ENCODE peak calls at places on chromosomes 13 and 19, in six cellular contexts. W, R, S, B, D and F are unnamed samples.
A peak's percentile ranks its signal among the peaks of the same experiment; 100 is the strongest.

GRCh38 chr13:31052478-31052877 is 109.2 kb downstream of the HSPH1 start:
- DNase-seq in D (no peak), R (no peak), S (no peak), B (no peak), W (no peak), F (no peak)

GRCh38 chr19:782195-783043 is 14.8 kb upstream of the PTBP1 start:
- DNase-seq in D (peak; percentile 89), B (no peak), S (no peak), R (no peak), W (peak; percentile 59), F (peak; percentile 66)

GRCh38 chr19:35357867-35358573 is at the start of gene FFAR3:
- DNase-seq in W (no peak), S (no peak), R (no peak), D (no peak), B (no peak), F (no peak)

GRCh38 chr19:4506449-4507149 is 11.7 kb downstream of the PLIN4 start:
- DNase-seq in R (no peak), W (no peak), B (no peak), S (no peak), D (no peak), F (peak; percentile 69)

GRCh38 chr13:80166352-80166751 is 174.6 kb downstream of the SPRY2 start:
- DNase-seq in W (no peak), S (no peak), D (no peak), B (no peak), R (no peak), F (no peak)

GRCh38 chr19:31678421-31678820 is 329.2 kb upstream of the TSHZ3 start:
- DNase-seq in S (no peak), D (no peak), R (no peak), B (no peak), W (no peak), F (no peak)

GRCh38 chr13:76019421-76020044 is 383.4 kb downstream of the LMO7 start:
- DNase-seq in D (peak; percentile 63), W (peak; percentile 51), S (peak; percentile 11), R (no peak), B (peak; percentile 28), F (no peak)

GRCh38 chr13:72983085-72983768 is 75.6 kb upstream of the KLF5 start:
- DNase-seq in R (no peak), S (no peak), D (peak; percentile 30), B (no peak), W (no peak), F (no peak)

GRCh38 chr19:14127929-14128509 is 8.4 kb downstream of the ASF1B start:
- DNase-seq in S (no peak), D (no peak), W (no peak), R (peak; percentile 49), B (no peak), F (no peak)

GRCh38 chr13:113800576-113800926 is 41.5 kb downstream of the TMEM255B start:
- DNase-seq in D (no peak), B (no peak), R (no peak), W (no peak), S (no peak), F (no peak)

GRCh38 chr13:98504371-98504963 is 72.4 kb downstream of the STK24 start:
- DNase-seq in D (no peak), W (no peak), B (no peak), R (peak; percentile 56), S (no peak), F (no peak)

GRCh38 chr13:98509271-98510155 is 67.4 kb downstream of the STK24 start:
- DNase-seq in B (peak; percentile 63), D (peak; percentile 30), S (no peak), W (no peak), R (peak; percentile 79), F (peak; percentile 95)

GRCh38 chr13:98508280-98509074 is 68.4 kb downstream of the STK24 start:
- DNase-seq in S (no peak), D (peak; percentile 35), W (no peak), R (no peak), B (peak; percentile 78), F (no peak)

GRCh38 chr13:98506343-98507059 is 70.4 kb downstream of the STK24 start:
- DNase-seq in B (no peak), W (no peak), S (no peak), R (no peak), D (peak; percentile 61), F (no peak)

GRCh38 chr13:98507060-98507797 is 69.7 kb downstream of the STK24 start:
- DNase-seq in S (peak; percentile 55), D (peak; percentile 48), W (peak; percentile 62), B (no peak), R (no peak), F (peak; percentile 97)
- TF ChIP-seq POLR2AphosphoS5 in S (no peak), D (no peak), W (no peak), B (peak; percentile 30), R (no peak), F (peak; percentile 65)

DNA sequence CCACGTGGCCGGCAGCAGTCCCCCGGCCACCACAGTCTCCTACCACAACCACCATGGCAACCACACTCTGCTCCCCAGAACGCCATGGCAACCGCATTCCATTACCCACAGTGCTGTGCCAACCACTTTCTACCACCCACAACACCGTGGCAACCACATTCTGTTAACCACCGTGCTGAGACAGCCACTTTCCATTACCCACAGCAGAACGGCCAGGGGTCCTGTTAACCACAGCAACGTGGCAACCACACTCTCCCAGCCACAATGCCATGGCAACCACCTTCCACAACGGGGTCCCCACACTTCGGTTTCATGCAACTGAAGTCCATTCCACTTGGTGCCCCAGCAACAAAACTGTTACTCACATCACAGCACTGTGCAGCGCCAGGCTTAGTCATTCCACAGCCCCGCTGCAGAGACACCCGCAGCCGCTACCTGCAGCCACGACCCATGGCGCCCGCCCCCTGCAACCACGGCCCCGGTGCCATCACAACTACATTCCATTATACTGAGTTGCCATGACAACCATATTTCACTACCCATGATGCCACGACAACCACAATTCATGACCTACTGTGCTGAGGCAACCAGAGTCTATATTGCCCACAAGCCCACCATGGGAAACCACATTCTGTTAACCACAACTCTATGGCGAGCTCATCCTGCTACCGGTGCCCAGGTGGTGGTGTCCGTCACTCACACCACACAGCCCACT is 10.0 kb downstream of the DPF1 start:
- DNase-seq in S (no peak), W (no peak), B (no peak), D (no peak), R (peak; percentile 33), F (no peak)
- TF ChIP-seq MAX in S (no peak), W (no peak), B (no peak), D (no peak), R (no peak), F (no peak)

GRCh38 chr13:26558912-26559485 is 1.5 kb downstream of the WASF3 start:
- DNase-seq in B (no peak), W (no peak), R (no peak), S (no peak), D (peak; percentile 88), F (peak; percentile 46)

GRCh38 chr13:26562538-26562890 is 5.0 kb downstream of the WASF3 start:
- DNase-seq in B (no peak), S (peak; percentile 80), R (no peak), D (no peak), W (no peak), F (no peak)

GRCh38 chr13:26560456-26560855 is 3.0 kb downstream of the WASF3 start:
- DNase-seq in W (no peak), B (no peak), S (peak; percentile 40), D (no peak), R (no peak), F (no peak)

GRCh38 chr13:26563713-26564112 is 6.2 kb downstream of the WASF3 start:
- DNase-seq in W (no peak), B (no peak), D (no peak), R (no peak), S (no peak), F (no peak)

GRCh38 chr13:26561636-26562537 is 4.4 kb downstream of the WASF3 start:
- DNase-seq in B (no peak), S (peak; percentile 51), R (no peak), W (no peak), D (peak; percentile 35), F (peak; percentile 64)
- TF ChIP-seq POLR2AphosphoS5 in B (no peak), S (no peak), R (no peak), W (no peak), D (no peak), F (no peak)

GRCh38 chr19:49340069-49340864 is 5.1 kb downstream of the CD37 start:
- DNase-seq in S (no peak), B (no peak), W (no peak), R (peak; percentile 93), D (peak; percentile 78), F (peak; percentile 56)

GRCh38 chr19:49338023-49338677 is 2.9 kb downstream of the CD37 start:
- DNase-seq in B (no peak), W (no peak), D (no peak), R (no peak), S (no peak), F (no peak)

GRCh38 chr19:49337267-49338022 is 2.2 kb downstream of the CD37 start:
- DNase-seq in D (no peak), S (no peak), W (no peak), B (no peak), R (no peak), F (no peak)

GRCh38 chr19:49339364-49340068 is 4.3 kb downstream of the CD37 start:
- DNase-seq in R (no peak), W (peak; percentile 92), D (no peak), B (no peak), S (peak; percentile 90), F (peak; percentile 84)

GRCh38 chr19:49338691-49339363 is 3.6 kb downstream of the CD37 start:
- DNase-seq in D (no peak), R (no peak), W (peak; percentile 90), S (peak; percentile 68), B (no peak), F (peak; percentile 52)
- TF ChIP-seq MAX in D (no peak), R (no peak), W (no peak), S (no peak), B (no peak), F (no peak)

GRCh38 chr13:21475115-21475514 is 16.0 kb upstream of the ZDHHC20 start:
- DNase-seq in B (no peak), R (no peak), S (no peak), D (no peak), W (no peak), F (no peak)
- TF ChIP-seq POLR2AphosphoS5 in B (no peak), R (no peak), S (no peak), D (no peak), W (no peak), F (no peak)

DNA sequence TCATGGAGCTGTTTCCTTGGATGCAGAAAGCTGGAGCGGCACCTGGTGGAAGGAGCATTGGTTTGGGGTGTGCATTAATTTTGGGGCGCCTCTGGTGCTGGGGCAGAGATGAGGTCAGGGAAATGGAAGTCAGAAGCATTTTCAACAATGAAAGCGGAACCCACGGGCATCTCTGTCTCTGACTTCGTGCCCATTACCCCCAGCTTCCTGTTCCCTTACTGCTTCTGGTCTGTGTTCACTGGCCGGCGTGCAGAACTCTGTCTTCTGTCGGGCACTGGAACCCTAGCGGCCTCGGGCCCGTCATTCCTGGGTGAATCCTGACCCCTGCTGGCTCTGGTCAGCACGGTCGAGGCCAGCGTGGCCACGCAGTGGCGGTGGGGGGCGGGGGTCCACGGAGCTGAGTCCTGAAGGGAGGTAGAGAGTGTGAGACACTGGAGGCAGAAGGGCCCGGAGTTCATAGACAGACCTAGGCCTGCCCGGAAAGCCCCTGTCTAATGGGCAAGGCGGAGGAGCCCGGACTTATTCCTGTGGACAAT is 7.9 kb upstream of the LINGO3 start:
- DNase-seq in W (no peak), B (no peak), D (peak; percentile 55), S (peak; percentile 95), R (no peak), F (peak; percentile 48)
- TF ChIP-seq MAX in W (peak; percentile 42), B (no peak), D (peak; percentile 75), S (peak; percentile 72), R (no peak), F (no peak)

GRCh38 chr19:50798943-50799851 is 9.0 kb downstream of the ACP4 start:
- DNase-seq in S (peak; percentile 26), R (no peak), W (no peak), B (no peak), D (no peak), F (no peak)
- TF ChIP-seq POLR2AphosphoS5 in S (no peak), R (no peak), W (peak; percentile 91), B (peak; percentile 8), D (no peak), F (no peak)

GRCh38 chr19:2977001-2977685 is at the start of gene TLE6:
- DNase-seq in W (peak; percentile 95), R (peak; percentile 87), D (peak; percentile 92), S (peak; percentile 97), B (peak; percentile 91), F (peak; percentile 92)
- TF ChIP-seq MAX in W (peak; percentile 79), R (peak; percentile 93), D (peak; percentile 97), S (peak; percentile 97), B (peak; percentile 96), F (peak; percentile 94)